ENCODE peak calls at places on chromosome 2, in ten cellular contexts. U, V, Q, M, K, J, F, H, R and I are unnamed samples.

GRCh38 chr2:42969231-42970150 is 177.1 kb upstream of the HAAO start:
- DNase-seq in M (peak; percentile 76), J (no peak), R (no peak), K (no peak), U (no peak), Q (no peak), H (no peak), V (peak; percentile 79), F (no peak), I (no peak)

GRCh38 chr2:186379052-186379451 is 107.0 kb upstream of the ZC3H15 start:
- DNase-seq in K (no peak), R (no peak), Q (no peak), H (no peak), J (no peak), V (no peak), U (no peak), M (no peak), F (no peak), I (no peak)

GRCh38 chr2:1867141-1867540 is 122.8 kb upstream of the PXDN start:
- DNase-seq in R (no peak), M (no peak), K (no peak), U (no peak), Q (no peak), H (no peak), F (no peak), J (no peak), V (no peak), I (no peak)

GRCh38 chr2:86037141-86037794 is 68.4 kb downstream of the POLR1A start:
- DNase-seq in V (peak; percentile 71), H (no peak), J (peak; percentile 31), Q (peak; percentile 70), U (peak; percentile 38), F (no peak), R (peak; percentile 99), M (no peak), K (peak; percentile 70), I (peak; percentile 83)

GRCh38 chr2:9820020-9820973 is 23.0 kb upstream of the TAF1B start:
- DNase-seq in Q (no peak), H (no peak), J (no peak), F (no peak), R (no peak), V (peak; percentile 92), K (peak; percentile 36), M (no peak), U (no peak), I (peak; percentile 64)

GRCh38 chr2:191539068-191539467 is 138.9 kb upstream of the NABP1 start:
- DNase-seq in Q (peak; percentile 66), H (no peak), V (peak; percentile 18), R (peak; percentile 30), K (no peak), M (peak; percentile 26), J (peak; percentile 52), U (no peak), F (no peak), I (no peak)

GRCh38 chr2:67526283-67526682 is 129.2 kb downstream of the ETAA1 start:
- DNase-seq in K (no peak), J (no peak), F (no peak), Q (no peak), H (no peak), V (no peak), U (no peak), R (no peak), M (no peak), I (no peak)

GRCh38 chr2:231554748-231555545 is 24.7 kb upstream of the NMUR1 start:
- DNase-seq in R (no peak), V (no peak), H (no peak), M (no peak), J (no peak), Q (no peak), K (no peak), U (no peak), F (no peak), I (peak; percentile 49)

GRCh38 chr2:220120004-220120403 is 492.6 kb downstream of the SLC4A3 start:
- DNase-seq in V (no peak), R (no peak), H (no peak), J (no peak), K (no peak), U (no peak), M (no peak), F (no peak), Q (no peak), I (no peak)

GRCh38 chr2:13558368-13558767 is 841.6 kb downstream of the TRIB2 start:
- DNase-seq in Q (no peak), F (no peak), V (peak; percentile 91), R (no peak), H (no peak), J (no peak), U (no peak), M (peak; percentile 21), K (no peak), I (no peak)

GRCh38 chr2:224046752-224047151 is 7.7 kb upstream of the SERPINE2 start:
- DNase-seq in J (no peak), H (no peak), V (no peak), F (no peak), M (no peak), Q (no peak), U (no peak), R (no peak), K (no peak), I (no peak)

GRCh38 chr2:229858351-229858750 is 63.5 kb downstream of the TRIP12 start:
- DNase-seq in F (no peak), Q (no peak), U (no peak), V (no peak), K (no peak), R (no peak), H (no peak), J (no peak), M (no peak), I (no peak)

GRCh38 chr2:44964704-44965343 is 23.3 kb downstream of the SIX3 start:
- DNase-seq in U (no peak), J (no peak), K (no peak), H (no peak), M (no peak), R (no peak), F (no peak), V (no peak), Q (no peak), I (no peak)

GRCh38 chr2:47221956-47222355 is 66.8 kb upstream of the STPG4 start:
- DNase-seq in J (no peak), F (no peak), U (no peak), M (no peak), R (peak; percentile 83), H (no peak), K (no peak), V (no peak), Q (no peak), I (no peak)

GRCh38 chr2:85588218-85589044 is 4.2 kb downstream of the VAMP5 start:
- DNase-seq in H (no peak), K (no peak), F (no peak), Q (no peak), M (no peak), V (no peak), U (no peak), J (no peak), R (no peak), I (no peak)

GRCh38 chr2:182650704-182651103 is 65.4 kb upstream of the DNAJC10 start:
- DNase-seq in M (peak; percentile 16), J (no peak), Q (no peak), R (peak; percentile 33), U (no peak), H (no peak), F (no peak), K (no peak), V (peak; percentile 62), I (no peak)

GRCh38 chr2:109391243-109391642 is 222.5 kb downstream of the SEPTIN10 start:
- DNase-seq in V (no peak), M (no peak), F (no peak), J (no peak), Q (no peak), R (no peak), U (no peak), K (no peak), H (no peak), I (no peak)

GRCh38 chr2:165067958-165068612 is 112.8 kb upstream of the SLC38A11 start:
- DNase-seq in K (no peak), H (no peak), Q (no peak), M (no peak), J (no peak), F (no peak), V (peak; percentile 57), R (peak; percentile 4), U (no peak), I (peak; percentile 40)

GRCh38 chr2:42060718-42061619 is 13.1 kb downstream of the PKDCC start:
- DNase-seq in M (no peak), J (no peak), K (peak; percentile 48), Q (no peak), U (no peak), F (no peak), R (no peak), V (no peak), H (no peak), I (no peak)